ENCODE peak calls at places on chromosomes 4 and X, in five cellular contexts. One of them, this sample, is unnamed.

GRCh38 chr4:128381748-128382559 is 94.3 kb upstream of the PGRMC2 start:
- DNase-seq in HCT116: no peak
- DNase-seq in PC-3: no peak
- DNase-seq in GM23248: no peak
- DNase-seq in SK-N-SH: no peak
- DNase-seq in this sample: no peak

GRCh38 chrX:19904778-19905367 is 17.5 kb upstream of the SH3KBP1 start:
- DNase-seq in HCT116: peak; percentile 34
- DNase-seq in PC-3: peak; percentile 84
- DNase-seq in GM23248: peak; percentile 60
- DNase-seq in SK-N-SH: peak; percentile 59
- DNase-seq in this sample: peak; percentile 55

GRCh38 chr4:113591982-113592381 is 169.6 kb downstream of the CAMK2D start:
- DNase-seq in HCT116: no peak
- DNase-seq in PC-3: no peak
- DNase-seq in GM23248: peak; percentile 14
- DNase-seq in SK-N-SH: no peak
- DNase-seq in this sample: no peak

GRCh38 chr4:125368684-125369083 is 53.9 kb downstream of the FAT4 start:
- DNase-seq in HCT116: no peak
- DNase-seq in PC-3: peak; percentile 66
- DNase-seq in GM23248: peak; percentile 72
- DNase-seq in SK-N-SH: no peak
- DNase-seq in this sample: no peak

GRCh38 chr4:91116861-91117260 is 989.7 kb downstream of the CCSER1 start:
- DNase-seq in HCT116: peak; percentile 12
- DNase-seq in PC-3: peak; percentile 48
- DNase-seq in GM23248: peak; percentile 3
- DNase-seq in SK-N-SH: peak; percentile 15
- DNase-seq in this sample: no peak

GRCh38 chr4:6227412-6228157 is 27.2 kb upstream of the JAKMIP1 start:
- DNase-seq in HCT116: no peak
- DNase-seq in PC-3: no peak
- DNase-seq in GM23248: no peak
- DNase-seq in SK-N-SH: no peak
- DNase-seq in this sample: no peak

GRCh38 chrX:41518127-41518840 is 71.1 kb downstream of the NYX start:
- DNase-seq in HCT116: no peak
- DNase-seq in PC-3: no peak
- DNase-seq in GM23248: no peak
- DNase-seq in SK-N-SH: no peak
- DNase-seq in this sample: no peak

GRCh38 chr4:14833053-14833452 is 169.2 kb upstream of the CPEB2 start:
- DNase-seq in HCT116: no peak
- DNase-seq in PC-3: no peak
- DNase-seq in GM23248: no peak
- DNase-seq in SK-N-SH: no peak
- DNase-seq in this sample: no peak

GRCh38 chr4:61938250-61938846 is 738.2 kb downstream of the ADGRL3 start:
- DNase-seq in HCT116: no peak
- DNase-seq in PC-3: no peak
- DNase-seq in GM23248: no peak
- DNase-seq in SK-N-SH: peak; percentile 64
- DNase-seq in this sample: no peak

GRCh38 chr4:95571577-95571976 is 22.8 kb upstream of the UNC5C start:
- DNase-seq in HCT116: no peak
- DNase-seq in PC-3: no peak
- DNase-seq in GM23248: no peak
- DNase-seq in SK-N-SH: no peak
- DNase-seq in this sample: no peak

GRCh38 chrX:64206556-64207162 is 1.2 kb upstream of the AMER1 start:
- DNase-seq in HCT116: no peak
- DNase-seq in PC-3: no peak
- DNase-seq in GM23248: peak; percentile 16
- DNase-seq in SK-N-SH: no peak
- DNase-seq in this sample: peak; percentile 28

GRCh38 chr4:83125738-83126141 is 11.2 kb upstream of the PLAC8 start:
- DNase-seq in HCT116: no peak
- DNase-seq in PC-3: peak; percentile 30
- DNase-seq in GM23248: no peak
- DNase-seq in SK-N-SH: no peak
- DNase-seq in this sample: no peak

GRCh38 chr4:110475881-110476818 is at the start of gene ENPEP:
- DNase-seq in HCT116: no peak
- DNase-seq in PC-3: no peak
- DNase-seq in GM23248: peak; percentile 54
- DNase-seq in SK-N-SH: peak; percentile 21
- DNase-seq in this sample: no peak

GRCh38 chr4:151530783-151531182 is 121.8 kb downstream of the FHIP1A start:
- DNase-seq in HCT116: no peak
- DNase-seq in PC-3: peak; percentile 12
- DNase-seq in GM23248: peak; percentile 19
- DNase-seq in SK-N-SH: no peak
- DNase-seq in this sample: no peak

GRCh38 chr4:145406970-145407369 is 74.7 kb upstream of the SMAD1 start:
- DNase-seq in HCT116: no peak
- DNase-seq in PC-3: no peak
- DNase-seq in GM23248: no peak
- DNase-seq in SK-N-SH: no peak
- DNase-seq in this sample: no peak

GRCh38 chrX:47098746-47099145 is 20.5 kb downstream of the RGN start:
- DNase-seq in HCT116: no peak
- DNase-seq in PC-3: no peak
- DNase-seq in GM23248: no peak
- DNase-seq in SK-N-SH: no peak
- DNase-seq in this sample: no peak
- TF ChIP-seq EZH2phosphoT487 in HCT116: no peak
- TF ChIP-seq EZH2phosphoT487 in PC-3: no peak
- TF ChIP-seq EZH2phosphoT487 in GM23248: no peak
- TF ChIP-seq EZH2phosphoT487 in SK-N-SH: no peak
- TF ChIP-seq EZH2phosphoT487 in this sample: no peak

GRCh38 chr4:138616775-138617174 is 374.6 kb upstream of the SLC7A11 start:
- DNase-seq in HCT116: no peak
- DNase-seq in PC-3: no peak
- DNase-seq in GM23248: peak; percentile 62
- DNase-seq in SK-N-SH: no peak
- DNase-seq in this sample: no peak

GRCh38 chr4:138611721-138612120 is 369.6 kb upstream of the SLC7A11 start:
- DNase-seq in HCT116: no peak
- DNase-seq in PC-3: no peak
- DNase-seq in GM23248: no peak
- DNase-seq in SK-N-SH: peak; percentile 51
- DNase-seq in this sample: no peak

GRCh38 chr4:138611017-138611416 is 368.9 kb upstream of the SLC7A11 start:
- DNase-seq in HCT116: no peak
- DNase-seq in PC-3: no peak
- DNase-seq in GM23248: no peak
- DNase-seq in SK-N-SH: peak; percentile 30
- DNase-seq in this sample: no peak

GRCh38 chr4:138612428-138612827 is 370.3 kb upstream of the SLC7A11 start:
- DNase-seq in HCT116: no peak
- DNase-seq in PC-3: no peak
- DNase-seq in GM23248: no peak
- DNase-seq in SK-N-SH: no peak
- DNase-seq in this sample: no peak

GRCh38 chr4:138614462-138615142 is 372.5 kb upstream of the SLC7A11 start:
- DNase-seq in HCT116: no peak
- DNase-seq in PC-3: no peak
- DNase-seq in GM23248: no peak
- DNase-seq in SK-N-SH: no peak
- DNase-seq in this sample: no peak
- H3K9ac ChIP-seq in HCT116: no peak overlapping the region
- H3K9ac ChIP-seq in PC-3: no peak overlapping the region
- H3K9ac ChIP-seq in GM23248: no peak overlapping the region
- H3K9ac ChIP-seq in SK-N-SH: no peak overlapping the region
- H3K9ac ChIP-seq in this sample: no peak overlapping the region

GRCh38 chrX:1466232-1466661 is 13.5 kb upstream of the ASMTL start:
- DNase-seq in HCT116: no peak
- DNase-seq in PC-3: no peak
- DNase-seq in GM23248: no peak
- DNase-seq in SK-N-SH: no peak
- DNase-seq in this sample: no peak
- H3K27ac ChIP-seq in HCT116: no peak overlapping the region
- H3K27ac ChIP-seq in PC-3: no peak overlapping the region
- H3K27ac ChIP-seq in GM23248: no peak overlapping the region
- H3K27ac ChIP-seq in SK-N-SH: no peak overlapping the region
- H3K27ac ChIP-seq in this sample: no peak overlapping the region

DNA sequence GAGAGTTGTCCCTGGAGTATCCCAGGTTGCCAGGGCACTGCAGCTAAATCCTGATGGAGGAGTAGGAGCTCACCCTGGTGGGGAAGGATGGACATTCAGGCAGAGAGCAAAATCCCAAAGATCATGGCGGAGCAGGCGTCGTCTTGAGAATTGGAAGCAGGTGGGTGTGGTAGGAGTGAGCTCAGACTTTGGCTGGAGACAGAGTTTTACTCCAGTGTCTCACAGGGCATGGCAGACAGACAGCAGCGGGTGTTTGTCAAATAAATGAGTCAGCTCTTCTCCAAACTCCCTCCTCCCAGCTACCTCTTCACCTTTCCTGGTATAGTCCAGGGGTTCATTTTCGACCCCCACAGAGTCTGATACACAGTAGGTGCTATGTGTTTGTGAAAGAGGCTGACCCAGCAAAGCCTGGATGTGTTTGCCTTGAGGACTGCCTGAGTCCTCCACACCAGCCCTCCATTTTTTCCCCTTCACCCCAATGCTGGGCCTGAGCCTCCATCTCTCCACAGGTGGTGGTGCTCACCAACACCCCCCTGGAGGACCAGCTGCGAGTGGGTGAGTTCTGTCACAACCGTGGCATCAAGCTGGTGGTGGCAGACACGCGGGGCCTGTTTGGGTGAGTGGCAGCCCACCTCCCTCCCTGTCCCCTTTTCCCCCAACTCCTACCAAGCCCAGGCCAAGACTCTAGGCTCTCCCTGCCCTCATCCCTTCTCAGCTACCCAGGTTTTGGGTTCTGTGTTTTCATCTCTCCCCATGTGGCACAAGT is 6.9 kb downstream of the UBA1 start:
- DNase-seq in HCT116: no peak
- DNase-seq in PC-3: peak; percentile 88
- DNase-seq in GM23248: peak; percentile 93
- DNase-seq in SK-N-SH: no peak
- DNase-seq in this sample: no peak
- TF ChIP-seq EZH2phosphoT487 in HCT116: no peak
- TF ChIP-seq EZH2phosphoT487 in PC-3: no peak
- TF ChIP-seq EZH2phosphoT487 in GM23248: no peak
- TF ChIP-seq EZH2phosphoT487 in SK-N-SH: no peak
- TF ChIP-seq EZH2phosphoT487 in this sample: no peak

GRCh38 chr4:134624365-134624764 is 422.8 kb upstream of the PABPC4L start:
- DNase-seq in HCT116: no peak
- DNase-seq in PC-3: no peak
- DNase-seq in GM23248: no peak
- DNase-seq in SK-N-SH: no peak
- DNase-seq in this sample: peak; percentile 27
- H3K9ac ChIP-seq in HCT116: no peak overlapping the region
- H3K9ac ChIP-seq in PC-3: no peak overlapping the region
- H3K9ac ChIP-seq in GM23248: no peak overlapping the region
- H3K9ac ChIP-seq in SK-N-SH: no peak overlapping the region
- H3K9ac ChIP-seq in this sample: no peak overlapping the region

DNA sequence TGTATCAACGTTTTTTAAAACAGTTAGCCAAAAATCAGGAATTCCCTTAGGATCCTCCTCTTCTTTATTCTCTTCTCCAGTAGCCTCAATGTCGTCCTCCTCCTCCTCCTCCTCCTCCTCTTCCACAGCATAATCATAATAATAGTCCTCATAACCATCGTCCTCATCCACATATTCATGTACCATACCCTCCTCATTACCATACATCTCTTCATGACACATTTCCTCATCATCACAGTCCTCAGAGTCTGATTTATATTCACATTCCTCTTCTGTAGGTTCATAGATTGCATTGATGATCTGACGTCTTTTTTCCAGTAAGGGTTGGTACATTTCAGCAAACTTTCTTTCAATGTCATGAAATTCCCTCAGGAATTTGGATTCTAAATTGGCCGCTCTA is 917 bp downstream of the NAP1L2 start:
- DNase-seq in HCT116: no peak
- DNase-seq in PC-3: peak; percentile 13
- DNase-seq in GM23248: no peak
- DNase-seq in SK-N-SH: no peak
- DNase-seq in this sample: no peak
- H3K27ac ChIP-seq in HCT116: no peak overlapping the region
- H3K27ac ChIP-seq in PC-3: no peak overlapping the region
- H3K27ac ChIP-seq in GM23248: no peak overlapping the region
- H3K27ac ChIP-seq in SK-N-SH: no peak overlapping the region
- H3K27ac ChIP-seq in this sample: no peak overlapping the region

GRCh38 chrX:130896026-130896425 is 7.0 kb downstream of the ENOX2 start:
- DNase-seq in HCT116: no peak
- DNase-seq in PC-3: no peak
- DNase-seq in GM23248: peak; percentile 51
- DNase-seq in SK-N-SH: peak; percentile 4
- DNase-seq in this sample: no peak
- TF ChIP-seq EZH2phosphoT487 in HCT116: no peak
- TF ChIP-seq EZH2phosphoT487 in PC-3: no peak
- TF ChIP-seq EZH2phosphoT487 in GM23248: no peak
- TF ChIP-seq EZH2phosphoT487 in SK-N-SH: no peak
- TF ChIP-seq EZH2phosphoT487 in this sample: no peak

DNA sequence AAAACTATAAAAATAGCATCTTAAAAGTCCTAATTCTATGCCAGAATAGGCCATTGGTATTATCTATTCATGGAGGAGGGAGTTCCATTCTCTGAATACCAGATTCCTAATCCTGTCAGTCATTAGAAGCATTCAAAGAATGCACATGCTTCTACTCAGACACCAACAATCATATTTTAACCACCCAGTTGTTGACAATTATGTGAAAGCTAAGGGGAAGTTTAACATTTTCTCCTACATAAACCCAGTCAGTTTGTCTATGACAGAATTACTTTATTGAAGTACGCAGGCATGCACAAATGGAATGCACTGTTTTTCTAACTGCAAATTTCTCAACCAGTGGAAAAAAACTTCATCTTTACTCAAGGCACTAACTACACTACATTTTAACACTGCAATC is 69.6 kb upstream of the MTNR1A start:
- DNase-seq in HCT116: no peak
- DNase-seq in PC-3: no peak
- DNase-seq in GM23248: peak; percentile 81
- DNase-seq in SK-N-SH: no peak
- DNase-seq in this sample: peak; percentile 50
- H3K9ac ChIP-seq in HCT116: no peak overlapping the region
- H3K9ac ChIP-seq in PC-3: no peak overlapping the region
- H3K9ac ChIP-seq in GM23248: no peak overlapping the region
- H3K9ac ChIP-seq in SK-N-SH: no peak overlapping the region
- H3K9ac ChIP-seq in this sample: no peak overlapping the region

GRCh38 chr4:40890764-40891163 is 141.0 kb downstream of the NSUN7 start:
- DNase-seq in HCT116: no peak
- DNase-seq in PC-3: no peak
- DNase-seq in GM23248: no peak
- DNase-seq in SK-N-SH: no peak
- DNase-seq in this sample: no peak

GRCh38 chr4:40890199-40890598 is 140.4 kb downstream of the NSUN7 start:
- DNase-seq in HCT116: no peak
- DNase-seq in PC-3: no peak
- DNase-seq in GM23248: no peak
- DNase-seq in SK-N-SH: no peak
- DNase-seq in this sample: no peak

GRCh38 chr4:40888916-40889315 is 139.2 kb downstream of the NSUN7 start:
- DNase-seq in HCT116: no peak
- DNase-seq in PC-3: no peak
- DNase-seq in GM23248: no peak
- DNase-seq in SK-N-SH: no peak
- DNase-seq in this sample: no peak

GRCh38 chr4:40886931-40887330 is 137.2 kb downstream of the NSUN7 start:
- DNase-seq in HCT116: no peak
- DNase-seq in PC-3: no peak
- DNase-seq in GM23248: no peak
- DNase-seq in SK-N-SH: no peak
- DNase-seq in this sample: no peak

GRCh38 chr4:40887690-40888089 is 137.9 kb downstream of the NSUN7 start:
- DNase-seq in HCT116: no peak
- DNase-seq in PC-3: no peak
- DNase-seq in GM23248: peak; percentile 91
- DNase-seq in SK-N-SH: no peak
- DNase-seq in this sample: no peak
- H3K27ac ChIP-seq in HCT116: no peak overlapping the region
- H3K27ac ChIP-seq in PC-3: no peak overlapping the region
- H3K27ac ChIP-seq in GM23248: peak overlapping the region; percentile 90
- H3K27ac ChIP-seq in SK-N-SH: no peak overlapping the region
- H3K27ac ChIP-seq in this sample: no peak overlapping the region